ENCODE peak calls at places on chromosomes 5 and 9, in five cellular contexts. J is stimulated activated naive B cell treated with anti-CD40 and anti-IgM and Interleukin-4, amounts not matched to agents 10 μg/mL and 1 μg/mL and 100 μg/mL, for 72 hours; Q is mesenchymal stem cell; E is left colon; X is DMS153. Z is an unnamed sample.

GRCh38 chr5:173291722-173292658 is 36.2 kb downstream of the STC2 start:
- DNase-seq in J (no peak), Q (peak), E (no peak), X (no peak), Z (no peak)

GRCh38 chr5:14100281-14100680 is 42.9 kb upstream of the TRIO start:
- DNase-seq in J (no peak), Q (no peak), E (no peak), X (no peak), Z (no peak)

GRCh38 chr9:110116543-110116885 is 91.4 kb downstream of the C9orf152 start:
- DNase-seq in J (no peak), Q (peak), E (no peak), X (no peak), Z (no peak)

GRCh38 chr5:52560366-52560765 is 227.3 kb upstream of the ITGA1 start:
- DNase-seq in J (no peak), Q (peak), E (no peak), X (peak), Z (no peak)

GRCh38 chr9:136769710-136770191 is 5.4 kb upstream of the LCN15 start:
- DNase-seq in J (no peak), Q (no peak), E (no peak), X (no peak), Z (peak)

GRCh38 chr5:14305045-14305444 is 161.9 kb downstream of the TRIO start:
- DNase-seq in J (no peak), Q (peak), E (no peak), X (no peak), Z (no peak)

GRCh38 chr9:81092057-81092456 is 597.3 kb downstream of the TLE1 start:
- DNase-seq in J (no peak), Q (peak), E (no peak), X (no peak), Z (no peak)

GRCh38 chr5:74104469-74104868 is 478.5 kb downstream of the ARHGEF28 start:
- DNase-seq in J (no peak), Q (no peak), E (no peak), X (no peak), Z (no peak)

GRCh38 chr9:96667363-96667728 is 12.2 kb upstream of the PRXL2C start:
- DNase-seq in J (no peak), Q (no peak), E (no peak), X (no peak), Z (no peak)

GRCh38 chr5:180353226-180353962 is at the start of gene GFPT2:
- DNase-seq in J (peak), Q (peak), E (peak), X (peak), Z (peak)

GRCh38 chr5:57495285-57495684 is 12.7 kb upstream of the ACTBL2 start:
- DNase-seq in J (no peak), Q (no peak), E (no peak), X (no peak), Z (no peak)

GRCh38 chr9:72734631-72735030 is 213.2 kb downstream of the TMC1 start:
- DNase-seq in J (no peak), Q (no peak), E (no peak), X (no peak), Z (no peak)

GRCh38 chr9:89481161-89481915 is 16.6 kb downstream of the SEMA4D start:
- DNase-seq in J (no peak), Q (no peak), E (no peak), X (no peak), Z (no peak)

GRCh38 chr5:16945163-16945562 is 9.1 kb upstream of the MYO10 start:
- DNase-seq in J (no peak), Q (no peak), E (no peak), X (no peak), Z (no peak)